ENCODE peak calls at places on chromosomes 7 and 10, in seven cellular contexts. Y is stimulated activated CD8-positive, alpha-beta memory T cell treated with anti-CD3 and anti-CD28 coated beads, Interleukin-12 subunit alpha, Interleukin-12 subunit beta, amount 100 ng/mL, for 1 hour; C is AG04449; F is cardiac fibroblast; K is ELR; Q is skeletal muscle cell; W is GOT3. B is an unnamed sample.

GRCh38 chr7:17696422-17696821 is 243.9 kb downstream of the SNX13 start:
- DNase-seq in K (peak), Q (peak), F (peak), W (peak), Y (no peak), C (no peak), B (peak)

GRCh38 chr7:47873767-47874166 is 74.5 kb downstream of the PKD1L1 start:
- DNase-seq in K (peak), Y (no peak), Q (no peak), C (peak), F (no peak), W (no peak), B (no peak)

GRCh38 chr7:134910968-134911367 is 75.3 kb upstream of the AGBL3 start:
- DNase-seq in W (no peak), Y (no peak), C (no peak), Q (no peak), F (no peak), K (no peak), B (no peak)

GRCh38 chr7:113412410-113412809 is 294.1 kb upstream of the SMIM30 start:
- DNase-seq in F (no peak), W (no peak), K (no peak), Y (no peak), C (no peak), Q (no peak), B (no peak)

GRCh38 chr10:48241301-48241700 is 33.2 kb downstream of the FRMPD2 start:
- DNase-seq in Y (no peak), C (no peak), W (no peak), F (no peak), Q (no peak), K (no peak), B (no peak)

GRCh38 chr10:7485267-7485601 is 74.4 kb upstream of the SFMBT2 start:
- DNase-seq in K (no peak), W (no peak), C (no peak), F (no peak), Q (no peak), Y (no peak), B (no peak)

GRCh38 chr10:103800789-103801540 is 54.4 kb downstream of the SH3PXD2A start:
- DNase-seq in Q (no peak), K (peak), Y (peak), C (no peak), W (no peak), F (no peak), B (no peak)

GRCh38 chr7:139680676-139681462 is 96.9 kb downstream of the HIPK2 start:
- DNase-seq in K (peak), Q (peak), Y (peak), W (peak), F (peak), C (peak), B (peak)

GRCh38 chr10:73406863-73407262 is 7.0 kb downstream of the ANXA7 start:
- DNase-seq in Y (no peak), C (no peak), F (peak), Q (no peak), W (no peak), K (no peak), B (no peak)

GRCh38 chr10:97494863-97495506 is 3.2 kb downstream of the MMS19 start:
- DNase-seq in K (no peak), F (peak), W (no peak), Y (no peak), Q (peak), C (no peak), B (no peak)

GRCh38 chr7:72321081-72321480 is 91.1 kb downstream of the CALN1 start:
- DNase-seq in F (no peak), Q (no peak), Y (no peak), C (no peak), W (no peak), K (no peak), B (no peak)

GRCh38 chr10:49831352-49832040 is 69.4 kb upstream of the OGDHL start:
- DNase-seq in Y (no peak), Q (no peak), K (peak), C (peak), W (no peak), F (peak), B (no peak)